ENCODE peak calls at places on chromosomes 16 and 17, in five cellular contexts. O is CD8-positive, alpha-beta memory T cell; X is neural progenitor cell; Y is heart left ventricle; N is lung. Z is an unnamed sample.

GRCh38 chr16:67027046-67027445 is 1.9 kb upstream of the CBFB start:
- DNase-seq in N (no peak), X (no peak), O (no peak), Y (peak; percentile 9), Z (no peak)

GRCh38 chr16:23773339-23773738 is 18.5 kb downstream of the CHP2 start:
- DNase-seq in Y (no peak), O (no peak), X (no peak), N (no peak), Z (no peak)

GRCh38 chr17:9138161-9138717 is 116.9 kb downstream of the NTN1 start:
- DNase-seq in Y (peak; percentile 38), X (no peak), N (no peak), O (no peak), Z (no peak)

GRCh38 chr16:80936410-80936809 is 70.3 kb downstream of the CMC2 start:
- DNase-seq in N (no peak), O (no peak), X (no peak), Y (no peak), Z (no peak)

GRCh38 chr16:73006021-73006420 is 41.9 kb downstream of the ZFHX3 start:
- DNase-seq in N (no peak), Y (no peak), X (no peak), O (no peak), Z (no peak)

GRCh38 chr17:83145358-83145738 is 65.9 kb downstream of the METRNL start:
- DNase-seq in Y (no peak), N (peak; percentile 16), X (peak; percentile 34), O (no peak), Z (no peak)

GRCh38 chr16:10831899-10832886 is 13.6 kb upstream of the TVP23A start:
- DNase-seq in Y (no peak), N (no peak), O (no peak), X (no peak), Z (no peak)

GRCh38 chr16:57394444-57394843 is 10.1 kb upstream of the CCL17 start:
- DNase-seq in Y (no peak), N (no peak), X (no peak), O (no peak), Z (no peak)

DNA sequence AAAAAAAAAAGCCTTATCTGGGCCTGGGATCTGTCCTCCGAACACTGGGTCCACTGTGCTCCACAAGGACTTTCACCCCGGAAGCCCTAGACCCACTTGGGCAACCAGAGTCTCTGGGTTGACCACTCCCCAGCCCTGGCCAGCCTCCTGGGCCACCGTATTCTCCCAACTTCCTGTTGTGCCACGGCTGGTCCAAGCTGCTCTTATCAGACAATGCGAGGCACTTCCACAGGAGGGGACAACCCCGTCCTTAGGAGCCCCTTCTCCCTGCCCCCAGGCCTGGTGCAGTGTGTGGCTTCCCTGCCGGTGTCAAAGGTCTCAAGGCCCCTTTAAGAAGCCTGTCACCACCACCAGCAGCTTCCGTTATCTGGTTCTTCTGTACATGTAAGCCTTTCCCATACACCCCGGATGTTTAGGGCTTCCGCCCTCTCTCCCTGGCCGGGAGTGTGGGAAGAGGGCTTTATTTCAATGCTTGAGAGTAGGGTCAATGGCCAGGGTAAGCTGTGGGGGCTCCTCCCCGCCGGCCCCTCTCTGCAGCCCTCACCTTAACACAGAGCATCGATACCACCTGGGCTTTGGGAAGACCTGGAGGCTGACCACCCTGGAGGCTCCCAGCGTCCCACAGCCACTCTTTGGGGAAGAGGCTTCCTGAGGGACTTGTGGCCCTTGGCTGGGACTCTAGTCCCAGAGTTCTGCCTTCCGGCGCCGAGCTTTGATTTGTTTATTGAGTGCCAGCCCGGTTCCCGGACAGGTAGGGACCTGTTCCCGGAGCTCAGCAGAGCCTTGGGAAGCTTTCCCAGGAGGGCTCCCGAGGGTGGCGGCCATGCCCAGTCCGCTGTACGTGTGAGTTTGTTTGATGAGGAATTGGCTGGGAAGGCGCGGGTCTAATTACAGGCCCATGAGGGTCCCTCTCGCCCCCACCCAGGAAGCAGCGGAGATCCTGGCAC is 313.1 kb downstream of the SEC14L1 start:
- DNase-seq in Y (no peak), N (no peak), O (no peak), X (no peak), Z (no peak)
- H3K4me3 ChIP-seq in Y (peak overlapping the region; percentile 84), N (no peak overlapping the region), O (peak overlapping the region; percentile 95), X (no peak overlapping the region), Z (no peak overlapping the region)

GRCh38 chr16:58510097-58510775 is 5.1 kb upstream of the SETD6 start:
- DNase-seq in N (no peak), Y (no peak), X (no peak), O (no peak), Z (no peak)
- H3K27ac ChIP-seq in N (no peak overlapping the region), Y (no peak overlapping the region), X (no peak overlapping the region), O (no peak overlapping the region), Z (no peak overlapping the region)

GRCh38 chr16:2156849-2157224 is 1.3 kb downstream of the TRAF7 start:
- DNase-seq in Y (no peak), N (no peak), X (no peak), O (no peak), Z (no peak)

GRCh38 chr16:2156025-2156848 is 655 bp downstream of the TRAF7 start:
- DNase-seq in Y (no peak), X (peak; percentile 61), O (no peak), N (no peak), Z (peak; percentile 40)

GRCh38 chr16:2159052-2159838 is 3.7 kb downstream of the TRAF7 start:
- DNase-seq in N (no peak), Y (no peak), X (peak; percentile 29), O (no peak), Z (peak; percentile 71)

GRCh38 chr16:2157480-2158261 is 2.1 kb downstream of the TRAF7 start:
- DNase-seq in N (no peak), O (no peak), Y (no peak), X (no peak), Z (no peak)

GRCh38 chr16:2158262-2158638 is 2.7 kb downstream of the TRAF7 start:
- DNase-seq in O (no peak), Y (no peak), X (no peak), N (no peak), Z (no peak)
- H3K4me1 ChIP-seq in O (peaks cover 31% of the 10 kb centered on the region), Y (peaks cover 66% of the 10 kb centered on the region), X (peaks cover 35% of the 10 kb centered on the region), N (no peaks in the 10 kb centered on the region), Z (peaks cover 5% of the 10 kb centered on the region)

GRCh38 chr17:78126895-78127239 is 1.7 kb downstream of the TMC6 start:
- DNase-seq in N (no peak), X (no peak), Y (no peak), O (no peak), Z (no peak)
- H3K4me3 ChIP-seq in N (no peak overlapping the region), X (peak overlapping the region; percentile 81), Y (peak overlapping the region; percentile 93), O (peak overlapping the region; percentile 79), Z (no peak overlapping the region)

Z was measured in uterus.